ENCODE peak calls at places on chromosome 3, in nine cellular contexts. S, Z, E, W, Q, Y, O, F and J are unnamed samples.

GRCh38 chr3:17891139-17891850 is 148.9 kb upstream of the TBC1D5 start:
- DNase-seq in S (no peak), Z (no peak), E (no peak), W (no peak), Q (no peak), Y (no peak), O (no peak), F (no peak), J (peak; percentile 60)

GRCh38 chr3:113228969-113229368 is 17.6 kb downstream of the BOC start:
- DNase-seq in S (no peak), Z (no peak), E (no peak), W (no peak), Q (no peak), Y (peak; percentile 36), O (no peak), F (no peak), J (no peak)

GRCh38 chr3:126571078-126571477 is 12.3 kb upstream of the C3orf22 start:
- DNase-seq in S (no peak), Z (no peak), E (no peak), W (no peak), Q (no peak), Y (no peak), O (no peak), F (no peak), J (no peak)

GRCh38 chr3:161132391-161132790 is 27.2 kb upstream of the B3GALNT1 start:
- DNase-seq in S (no peak), Z (no peak), E (no peak), W (no peak), Q (no peak), Y (no peak), O (no peak), F (no peak), J (no peak)

GRCh38 chr3:126784254-126784653 is 80.2 kb downstream of the CHCHD6 start:
- DNase-seq in S (no peak), Z (no peak), E (no peak), W (no peak), Q (no peak), Y (peak; percentile 46), O (no peak), F (peak; percentile 33), J (no peak)

GRCh38 chr3:21226086-21226485 is 524.9 kb downstream of the ZNF385D start:
- DNase-seq in S (no peak), Z (no peak), E (no peak), W (peak; percentile 32), Q (no peak), Y (no peak), O (peak; percentile 21), F (no peak), J (no peak)

GRCh38 chr3:141083226-141083625 is 32.1 kb downstream of the SPSB4 start:
- DNase-seq in S (no peak), Z (no peak), E (no peak), W (no peak), Q (no peak), Y (no peak), O (no peak), F (no peak), J (no peak)

GRCh38 chr3:186668426-186668825 is 2.6 kb downstream of the HRG start:
- DNase-seq in S (no peak), Z (no peak), E (no peak), W (no peak), Q (no peak), Y (no peak), O (no peak), F (no peak), J (peak; percentile 53)

GRCh38 chr3:149271669-149272068 is 50.0 kb upstream of the CP start:
- DNase-seq in S (no peak), Z (no peak), E (no peak), W (no peak), Q (no peak), Y (no peak), O (no peak), F (no peak), J (no peak)

GRCh38 chr3:141969711-141970110 is 93.3 kb downstream of the ATP1B3 start:
- DNase-seq in S (no peak), Z (no peak), E (no peak), W (no peak), Q (no peak), Y (no peak), O (no peak), F (no peak), J (no peak)

GRCh38 chr3:4323246-4324027 is 20.3 kb downstream of the SETMAR start:
- DNase-seq in S (no peak), Z (no peak), E (no peak), W (no peak), Q (no peak), Y (no peak), O (no peak), F (no peak), J (no peak)

GRCh38 chr3:110971010-110971585 is 100.5 kb upstream of the NECTIN3 start:
- DNase-seq in S (no peak), Z (no peak), E (no peak), W (no peak), Q (no peak), Y (no peak), O (no peak), F (no peak), J (no peak)

GRCh38 chr3:135982404-135982761 is 16.9 kb downstream of the PPP2R3A start:
- DNase-seq in S (no peak), Z (no peak), E (no peak), W (no peak), Q (no peak), Y (no peak), O (no peak), F (no peak), J (peak; percentile 61)

GRCh38 chr3:142808103-142808917 is 80.6 kb downstream of the PCOLCE2 start:
- DNase-seq in S (no peak), Z (no peak), E (no peak), W (no peak), Q (no peak), Y (no peak), O (no peak), F (no peak), J (peak; percentile 95)

GRCh38 chr3:51580418-51580817 is 41.9 kb downstream of the RAD54L2 start:
- DNase-seq in S (no peak), Z (no peak), E (no peak), W (no peak), Q (no peak), Y (peak; percentile 48), O (no peak), F (no peak), J (no peak)
- H3K4me3 ChIP-seq in S (no peak overlapping the region), Z (no peak overlapping the region), E (no peak overlapping the region), W (no peak overlapping the region), Q (no peak overlapping the region), Y (peak overlapping the region; percentile 2), O (no peak overlapping the region), F (no peak overlapping the region), J (no peak overlapping the region)

GRCh38 chr3:9384141-9384828 is 13.1 kb upstream of the SETD5 start:
- DNase-seq in S (no peak), Z (no peak), E (no peak), W (no peak), Q (no peak), Y (no peak), O (no peak), F (no peak), J (peak; percentile 34)
- H3K36me3 ChIP-seq in S (peaks cover 54% of the 10 kb centered on the region), Z (peaks cover 30% of the 10 kb centered on the region), E (peaks cover 36% of the 10 kb centered on the region), W (peaks cover 11% of the 10 kb centered on the region), Q (peaks cover 77% of the 10 kb centered on the region), Y (peaks cover 25% of the 10 kb centered on the region), O (peaks cover 86% of the 10 kb centered on the region), F (peaks cover 21% of the 10 kb centered on the region), J (peaks cover 3% of the 10 kb centered on the region)

GRCh38 chr3:48439820-48440589 is at the start of the genes CCDC51 and TMA7:
- DNase-seq in S (peak; percentile 97), Z (peak; percentile 99), E (peak; percentile 94), W (peak; percentile 99), Q (peak; percentile 97), Y (peak; percentile 99), O (peak; percentile 99), F (peak; percentile 92), J (peak; percentile 95)

GRCh38 chr3:48436855-48437254 is 3.1 kb downstream of the CCDC51 start:
- DNase-seq in S (no peak), Z (no peak), E (no peak), W (no peak), Q (no peak), Y (no peak), O (no peak), F (no peak), J (no peak)

GRCh38 chr3:48436477-48436787 is 3.5 kb downstream of the CCDC51 start:
- DNase-seq in S (no peak), Z (no peak), E (no peak), W (no peak), Q (no peak), Y (no peak), O (no peak), F (no peak), J (no peak)

GRCh38 chr3:48435774-48436476 is 4.0 kb downstream of the CCDC51 start:
- DNase-seq in S (peak; percentile 81), Z (peak; percentile 92), E (peak; percentile 72), W (peak; percentile 90), Q (peak; percentile 83), Y (peak; percentile 96), O (peak; percentile 87), F (peak; percentile 89), J (peak; percentile 73)

DNA sequence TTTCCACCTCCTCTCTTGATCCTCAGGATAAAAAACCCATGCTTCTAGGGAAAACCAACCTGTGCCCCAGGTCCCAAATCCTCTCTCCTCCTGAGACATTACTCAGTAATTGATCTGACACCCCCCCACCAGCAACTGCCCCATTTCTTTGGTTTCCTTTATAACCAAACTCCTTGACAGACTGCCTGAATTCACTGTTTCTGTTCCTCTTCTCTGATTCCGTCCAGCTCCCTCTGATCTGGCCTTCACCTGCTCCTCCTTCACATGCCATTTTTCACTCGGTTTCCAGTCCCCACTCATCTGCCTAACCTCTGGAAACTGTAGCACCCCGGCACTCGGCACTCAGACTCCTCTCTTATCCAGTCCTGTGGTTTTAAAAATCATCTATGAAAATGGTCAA is 2.1 kb downstream of the CCDC51 start:
- DNase-seq in S (no peak), Z (no peak), E (no peak), W (no peak), Q (no peak), Y (no peak), O (no peak), F (no peak), J (no peak)
- H3K27me3 ChIP-seq in S (no peaks in the 10 kb centered on the region), Z (no peaks in the 10 kb centered on the region), E (no peaks in the 10 kb centered on the region), W (no peaks in the 10 kb centered on the region), Q (no peaks in the 10 kb centered on the region), Y (no peaks in the 10 kb centered on the region), O (no peaks in the 10 kb centered on the region), F (no peaks in the 10 kb centered on the region), J (no peaks in the 10 kb centered on the region)

GRCh38 chr3:11910971-11911531 is 64.4 kb upstream of the TAMM41 start:
- DNase-seq in S (no peak), Z (no peak), E (no peak), W (no peak), Q (no peak), Y (no peak), O (no peak), F (no peak), J (no peak)
- H3K4me3 ChIP-seq in S (no peak overlapping the region), Z (no peak overlapping the region), E (no peak overlapping the region), W (no peak overlapping the region), Q (no peak overlapping the region), Y (no peak overlapping the region), O (no peak overlapping the region), F (no peak overlapping the region), J (no peak overlapping the region)

DNA sequence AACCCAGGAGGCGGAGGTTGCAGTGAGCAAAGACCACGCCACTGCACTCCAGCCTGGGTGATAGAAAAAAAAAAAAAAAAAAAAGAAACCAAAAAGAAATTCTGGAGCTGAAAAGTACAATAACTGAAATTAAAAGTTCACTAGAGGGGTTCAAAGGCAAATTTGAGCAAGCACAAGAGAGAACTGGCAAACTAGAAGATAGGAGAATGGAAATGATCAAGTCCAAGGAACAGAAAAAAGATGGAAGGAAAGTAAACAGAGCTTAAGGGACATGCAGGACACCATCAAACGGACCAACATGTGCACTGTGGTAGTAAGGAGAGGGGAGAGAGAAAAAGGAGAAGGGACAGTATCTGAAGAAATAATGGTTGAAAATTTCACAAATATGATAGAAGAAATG is 12.9 kb downstream of the SNX4 start:
- DNase-seq in S (no peak), Z (no peak), E (no peak), W (no peak), Q (no peak), Y (no peak), O (no peak), F (no peak), J (no peak)
- H3K36me3 ChIP-seq in S (peaks cover 21% of the 10 kb centered on the region), Z (no peaks in the 10 kb centered on the region), E (peaks cover 22% of the 10 kb centered on the region), W (peaks cover 5% of the 10 kb centered on the region), Q (peaks cover 54% of the 10 kb centered on the region), Y (peaks cover 4% of the 10 kb centered on the region), O (peaks cover 70% of the 10 kb centered on the region), F (peaks cover 5% of the 10 kb centered on the region), J (peaks cover 5% of the 10 kb centered on the region)